ENCODE peak calls at places on chromosomes 7 and 10, in four cellular contexts. S is OCI-LY7, W is NT2/D1, P is choroid plexus epithelial cell. N is an unnamed sample.

GRCh38 chr7:73992104-73992562 is 35.8 kb upstream of the ELN start:
- DNase-seq in P (peak; percentile 64), S (no peak), W (no peak), N (peak; percentile 65)

GRCh38 chr10:24569828-24570657 is 153.6 kb downstream of the ARHGAP21 start:
- DNase-seq in S (no peak), P (no peak), W (no peak), N (no peak)

GRCh38 chr10:122852261-122852660 is 6.6 kb upstream of the CUZD1 start:
- DNase-seq in W (no peak), P (peak; percentile 29), S (no peak), N (peak; percentile 54)

GRCh38 chr10:33143160-33143728 is 185.2 kb upstream of the ITGB1 start:
- DNase-seq in W (no peak), P (peak; percentile 86), S (no peak), N (peak; percentile 81)

GRCh38 chr10:44035474-44036197 is 349.3 kb downstream of the CXCL12 start:
- DNase-seq in S (no peak), W (no peak), P (no peak), N (no peak)

GRCh38 chr10:85188770-85189484 is 860.5 kb downstream of the CCSER2 start:
- DNase-seq in W (no peak), S (no peak), P (no peak), N (no peak)

GRCh38 chr7:27873981-27874957 is 134.3 kb downstream of the TAX1BP1 start:
- DNase-seq in S (no peak), W (no peak), P (peak; percentile 56), N (peak; percentile 49)

GRCh38 chr10:49257159-49257558 is 41.8 kb upstream of the C10orf71 start:
- DNase-seq in P (no peak), S (peak; percentile 3), W (no peak), N (no peak)

GRCh38 chr7:48376263-48376662 is 205.0 kb downstream of the ABCA13 start:
- DNase-seq in W (no peak), P (peak; percentile 59), S (no peak), N (peak; percentile 4)

GRCh38 chr7:108308276-108308675 is 148.0 kb downstream of the NRCAM start:
- DNase-seq in P (peak; percentile 77), S (no peak), W (no peak), N (peak; percentile 48)

GRCh38 chr7:127927339-127927679 is 103.9 kb downstream of the LRRC4 start:
- DNase-seq in S (no peak), W (no peak), P (peak; percentile 77), N (no peak)

GRCh38 chr7:39414669-39415035 is 151.6 kb upstream of the YAE1 start:
- DNase-seq in P (no peak), W (no peak), S (no peak), N (no peak)
- H3K4me3 ChIP-seq in P (peak overlapping the region; percentile 64), W (no peak overlapping the region), S (no peak overlapping the region), N (peak overlapping the region; percentile 57)

GRCh38 chr7:134782121-134782623 is 2.7 kb downstream of the CALD1 start:
- DNase-seq in S (no peak), W (no peak), P (no peak), N (peak; percentile 60)
- H3K4me3 ChIP-seq in S (no peak overlapping the region), W (no peak overlapping the region), P (peak overlapping the region; percentile 69), N (peak overlapping the region; percentile 61)

GRCh38 chr10:74021248-74022055 is 23.5 kb downstream of the VCL start:
- DNase-seq in P (peak; percentile 89), S (no peak), W (no peak), N (peak; percentile 60)
- H3K4me3 ChIP-seq in P (no peak overlapping the region), S (no peak overlapping the region), W (no peak overlapping the region), N (no peak overlapping the region)

DNA sequence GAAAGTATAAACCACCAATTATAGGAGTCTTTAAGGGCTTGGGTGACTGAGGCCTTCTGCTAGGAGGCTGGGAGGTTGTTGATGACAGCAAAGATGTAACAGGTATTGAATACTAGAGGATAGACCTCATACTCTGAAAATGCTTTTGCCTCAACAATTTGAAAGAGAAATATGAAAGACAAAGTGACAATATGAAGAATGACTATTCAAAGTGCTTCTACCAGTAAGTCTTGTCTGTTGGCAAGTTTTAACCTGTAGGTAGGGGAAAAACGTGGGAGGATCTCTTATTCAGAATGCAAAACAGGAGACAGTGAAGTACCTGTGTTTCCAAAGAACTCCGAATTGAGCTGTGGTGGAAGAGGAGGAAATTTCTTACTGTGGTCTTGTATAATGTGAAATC is 38.2 kb downstream of the GBF1 start:
- DNase-seq in S (no peak), P (no peak), W (no peak), N (no peak)
- H3K4me3 ChIP-seq in S (no peak overlapping the region), P (no peak overlapping the region), W (no peak overlapping the region), N (no peak overlapping the region)

DNA sequence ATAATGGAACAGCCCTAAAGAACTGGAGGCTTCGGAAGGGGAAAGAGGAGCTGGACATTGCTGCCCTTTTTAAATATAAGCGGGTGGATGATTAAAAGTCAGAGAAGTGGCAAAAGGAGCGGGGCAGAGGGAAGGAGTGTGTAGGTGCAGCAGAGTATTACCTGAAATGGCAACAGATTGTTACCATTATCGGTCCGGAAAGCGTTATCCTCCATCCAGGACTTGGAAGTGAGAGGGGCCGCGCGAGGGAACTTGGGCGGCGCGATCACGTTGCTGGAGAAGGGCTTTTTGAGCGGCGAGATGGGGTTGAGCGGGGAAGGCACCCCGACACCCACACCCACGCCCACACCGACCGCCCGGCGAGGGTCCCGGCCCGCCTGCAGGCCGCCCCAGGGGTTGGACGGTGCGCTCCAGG is 51.7 kb downstream of the CPEB3 start:
- DNase-seq in S (no peak), W (no peak), P (peak; percentile 17), N (no peak)
- H3K4me3 ChIP-seq in S (peak overlapping the region; percentile 75), W (peak overlapping the region; percentile 64), P (peak overlapping the region; percentile 73), N (peak overlapping the region; percentile 67)

GRCh38 chr10:110501142-110501937 is 3.6 kb downstream of the DUSP5 start:
- DNase-seq in W (no peak), S (no peak), P (peak; percentile 96), N (peak; percentile 96)
- H3K4me3 ChIP-seq in W (no peak overlapping the region), S (no peak overlapping the region), P (peak overlapping the region; percentile 88), N (peak overlapping the region; percentile 70)

DNA sequence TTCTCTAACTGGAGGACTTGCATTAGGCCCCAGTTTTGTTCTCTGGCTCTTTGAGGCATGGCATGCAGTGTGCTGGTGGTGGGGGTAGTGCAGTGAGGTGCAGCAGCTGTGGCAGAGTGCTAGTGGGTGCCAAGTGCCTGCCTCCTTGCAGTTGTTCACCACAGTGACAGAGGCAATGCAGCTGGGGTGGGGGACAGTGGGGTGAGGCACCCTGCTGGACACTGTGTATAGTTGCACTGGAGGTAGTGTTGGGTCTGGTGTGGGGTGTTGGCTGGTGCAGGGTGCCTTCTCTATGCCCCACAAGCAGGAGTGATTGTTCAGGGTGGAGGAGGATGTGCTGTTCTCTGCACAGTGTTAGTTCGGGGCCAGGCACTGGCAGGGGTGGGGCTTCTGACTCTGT is 21.7 kb upstream of the KEL start:
- DNase-seq in S (no peak), W (no peak), P (no peak), N (no peak)
- H3K4me3 ChIP-seq in S (no peak overlapping the region), W (no peak overlapping the region), P (no peak overlapping the region), N (no peak overlapping the region)

GRCh38 chr7:155660059-155660757 is 15.7 kb downstream of the RBM33 start:
- DNase-seq in S (no peak), W (no peak), P (peak; percentile 50), N (no peak)
- H3K4me3 ChIP-seq in S (no peak overlapping the region), W (no peak overlapping the region), P (no peak overlapping the region), N (no peak overlapping the region)

DNA sequence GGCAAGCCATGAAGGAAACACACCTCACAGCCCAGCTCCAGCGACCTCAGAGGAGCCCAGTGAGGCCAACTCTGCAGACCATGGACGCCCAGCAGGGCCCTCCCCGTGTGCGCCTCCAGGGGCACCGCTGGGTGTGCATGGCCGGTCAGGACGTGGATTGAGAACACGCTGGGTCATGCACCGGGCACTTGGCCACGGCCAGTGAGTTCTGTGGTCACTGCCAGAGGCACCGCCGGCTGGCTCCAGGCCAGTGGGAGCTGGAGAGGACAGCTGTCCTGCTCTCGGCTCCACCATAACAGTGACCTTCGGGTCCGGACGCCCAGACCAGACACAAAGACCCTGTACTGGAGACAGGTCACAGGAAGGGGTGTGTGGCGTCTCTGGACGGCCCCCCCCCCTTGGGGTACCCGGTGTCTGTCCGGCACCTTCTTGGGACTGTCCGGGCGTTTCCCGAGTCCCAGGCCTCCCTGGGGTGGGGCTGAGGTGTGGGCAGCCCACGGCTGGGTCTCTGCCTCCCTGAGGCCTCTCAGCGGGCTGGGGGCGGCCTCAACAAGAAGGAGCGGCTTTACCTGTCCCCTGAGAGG is 50.4 kb upstream of the NKX6-2 start:
- DNase-seq in S (no peak), P (no peak), W (no peak), N (no peak)
- H3K4me3 ChIP-seq in S (no peak overlapping the region), P (no peak overlapping the region), W (no peak overlapping the region), N (no peak overlapping the region)

GRCh38 chr10:129477051-129477450 is 10.0 kb downstream of the MGMT start:
- DNase-seq in P (no peak), W (no peak), S (no peak), N (no peak)
- H3K4me3 ChIP-seq in P (no peak overlapping the region), W (no peak overlapping the region), S (no peak overlapping the region), N (no peak overlapping the region)

N was measured in astrocyte of the spinal cord.